ENCODE peak calls at places on chromosomes 11 and 22, in six cellular contexts. I is SK-N-SH, P is K562, E is H1, T is GM12878, A is HepG2. B is an unnamed sample.

GRCh38 chr11:99548264-99548663 is 527.5 kb downstream of the CNTN5 start:
- DNase-seq in I (no peak), P (no peak), E (no peak), T (no peak), A (no peak), B (no peak)

GRCh38 chr11:83257638-83258229 is 28.4 kb downstream of the CCDC90B start:
- DNase-seq in I (no peak), P (no peak), E (no peak), T (no peak), A (peak; percentile 56), B (no peak)

GRCh38 chr22:39230261-39231196 is 14.3 kb downstream of the PDGFB start:
- DNase-seq in I (no peak), P (no peak), E (peak; percentile 81), T (no peak), A (peak; percentile 90), B (no peak)

GRCh38 chr11:2534131-2534956 is 89.5 kb downstream of the KCNQ1 start:
- DNase-seq in I (no peak), P (no peak), E (peak; percentile 56), T (no peak), A (no peak), B (peak; percentile 70)

GRCh38 chr11:22472306-22472705 is 134.1 kb downstream of the SLC17A6 start:
- DNase-seq in I (no peak), P (no peak), E (no peak), T (no peak), A (no peak), B (no peak)

GRCh38 chr11:89405629-89406028 is 85.5 kb downstream of the NOX4 start:
- DNase-seq in I (no peak), P (no peak), E (no peak), T (no peak), A (no peak), B (no peak)

GRCh38 chr11:88357323-88358039 is 19.9 kb upstream of the CTSC start:
- DNase-seq in I (no peak), P (peak; percentile 42), E (no peak), T (peak; percentile 79), A (no peak), B (no peak)

GRCh38 chr22:42905217-42905616 is 48.1 kb upstream of the ARFGAP3 start:
- DNase-seq in I (no peak), P (no peak), E (no peak), T (no peak), A (no peak), B (no peak)

GRCh38 chr11:125326126-125326525 is 161.6 kb downstream of the PKNOX2 start:
- DNase-seq in I (no peak), P (no peak), E (no peak), T (no peak), A (no peak), B (no peak)

GRCh38 chr11:12164061-12165014 is 53.9 kb downstream of the MICAL2 start:
- DNase-seq in I (no peak), P (no peak), E (no peak), T (no peak), A (no peak), B (no peak)

GRCh38 chr11:57742087-57742452 is 779 bp downstream of the SELENOH start:
- DNase-seq in I (no peak), P (peak; percentile 28), E (no peak), T (no peak), A (no peak), B (peak; percentile 25)

GRCh38 chr11:3130269-3131071 is 34.6 kb downstream of the OSBPL5 start:
- DNase-seq in I (no peak), P (no peak), E (no peak), T (no peak), A (no peak), B (no peak)

GRCh38 chr11:129418039-129418438 is 42.4 kb downstream of the BARX2 start:
- DNase-seq in I (no peak), P (no peak), E (no peak), T (peak; percentile 62), A (no peak), B (no peak)

GRCh38 chr11:1682225-1682901 is 14.6 kb upstream of the KRTAP5-6 start:
- DNase-seq in I (no peak), P (no peak), E (no peak), T (no peak), A (peak; percentile 59), B (no peak)

GRCh38 chr11:2299773-2300172 is 1.9 kb downstream of the C11orf21 start:
- DNase-seq in I (no peak), P (no peak), E (no peak), T (no peak), A (no peak), B (no peak)

GRCh38 chr11:125542709-125543108 is 26.6 kb upstream of the EI24 start:
- DNase-seq in I (no peak), P (no peak), E (no peak), T (no peak), A (no peak), B (no peak)

GRCh38 chr11:76207642-76208378 is 1.5 kb upstream of the WNT11 start:
- DNase-seq in I (peak; percentile 94), P (peak; percentile 91), E (peak; percentile 89), T (no peak), A (peak; percentile 42), B (peak; percentile 67)

GRCh38 chr11:109795234-109795633 is 298.0 kb upstream of the ZC3H12C start:
- DNase-seq in I (no peak), P (no peak), E (no peak), T (no peak), A (no peak), B (no peak)

GRCh38 chr22:49641770-49642313 is 185.8 kb downstream of the BRD1 start:
- DNase-seq in I (no peak), P (no peak), E (no peak), T (no peak), A (no peak), B (no peak)

GRCh38 chr22:28594784-28595324 is 84.8 kb downstream of the TTC28 start:
- DNase-seq in I (peak; percentile 60), P (peak; percentile 16), E (no peak), T (no peak), A (peak; percentile 54), B (peak; percentile 16)

GRCh38 chr22:30313527-30314385 is 13.0 kb downstream of the TBC1D10A start:
- DNase-seq in I (peak; percentile 44), P (no peak), E (no peak), T (no peak), A (no peak), B (no peak)

GRCh38 chr11:91394718-91395414 is 829.8 kb upstream of the FAT3 start:
- DNase-seq in I (peak; percentile 25), P (no peak), E (no peak), T (no peak), A (peak; percentile 65), B (no peak)
- TF ChIP-seq GABPA in I (no peak), P (no peak), E (no peak), T (no peak), A (no peak), B (no peak)

DNA sequence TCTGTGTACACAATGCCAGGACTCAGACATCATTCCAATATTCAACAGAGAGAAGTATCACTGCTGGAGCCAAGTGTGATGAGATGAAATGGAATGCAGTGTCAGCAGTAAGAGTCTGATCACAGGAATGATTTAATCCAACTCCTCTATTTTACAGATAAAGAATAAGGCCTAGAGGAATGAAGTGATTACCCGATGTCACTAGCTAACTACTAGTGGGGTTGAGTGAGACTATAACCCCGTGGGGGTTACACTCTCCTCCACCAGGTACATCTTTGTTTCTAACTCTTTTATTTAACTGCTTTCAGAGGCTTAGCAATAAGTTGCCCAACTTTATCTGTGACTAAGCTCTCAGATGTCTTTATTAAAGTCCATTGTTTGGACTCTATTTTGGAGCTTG is 94.2 kb upstream of the FAT3 start:
- DNase-seq in I (no peak), P (no peak), E (no peak), T (no peak), A (no peak), B (no peak)
- TF ChIP-seq GABPA in I (no peak), P (no peak), E (no peak), T (no peak), A (no peak), B (no peak)

DNA sequence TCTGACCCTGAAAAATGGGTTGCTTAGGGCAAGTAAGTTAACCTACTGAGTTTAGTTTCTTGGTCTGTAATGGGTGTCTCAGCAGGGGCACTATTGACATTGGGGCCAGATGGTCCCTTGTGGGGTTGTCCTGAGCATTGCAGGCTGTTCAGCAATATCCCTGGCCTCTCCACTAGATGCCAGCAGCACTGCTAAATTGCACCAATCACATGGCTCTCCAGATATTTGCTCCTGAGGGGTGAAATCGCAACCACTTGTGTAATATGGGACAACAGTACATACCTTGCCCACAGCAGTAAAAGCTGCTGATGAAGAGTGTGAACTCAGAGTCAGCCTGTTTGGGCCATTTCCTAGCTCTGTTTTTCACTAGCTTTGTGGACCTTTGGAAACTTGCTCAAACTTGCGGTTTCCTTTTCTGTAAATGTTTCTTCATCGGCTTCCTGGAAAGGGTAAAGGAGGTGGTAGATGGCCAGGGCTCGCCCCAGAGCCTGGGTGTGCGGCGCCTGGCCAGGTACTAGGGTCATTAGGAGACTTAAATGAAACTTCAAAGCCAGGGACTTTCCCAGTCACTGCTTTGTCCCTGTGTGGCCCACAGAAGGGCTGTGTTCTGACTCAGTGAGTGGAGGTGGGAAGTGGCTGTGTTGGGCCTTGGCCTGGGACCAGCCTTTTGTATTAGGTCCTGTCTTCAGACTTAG is 13.0 kb downstream of the NCF4 start:
- DNase-seq in I (peak; percentile 62), P (peak; percentile 18), E (no peak), T (peak; percentile 69), A (peak; percentile 62), B (peak; percentile 94)
- TF ChIP-seq GABPA in I (no peak), P (no peak), E (peak; percentile 50), T (no peak), A (no peak), B (no peak)

GRCh38 chr11:85663781-85664560 is 958 bp downstream of the CREBZF start:
- DNase-seq in I (peak; percentile 82), P (peak; percentile 66), E (peak; percentile 78), T (no peak), A (peak; percentile 50), B (peak; percentile 45)

GRCh38 chr11:85661972-85662664 is 2.8 kb downstream of the CREBZF start:
- DNase-seq in I (no peak), P (no peak), E (no peak), T (no peak), A (no peak), B (no peak)

GRCh38 chr11:85665756-85666155 is 827 bp upstream of the CREBZF start:
- DNase-seq in I (no peak), P (no peak), E (no peak), T (no peak), A (no peak), B (no peak)

GRCh38 chr11:85664561-85665481 is at the start of gene CREBZF:
- DNase-seq in I (peak; percentile 93), P (peak; percentile 90), E (peak; percentile 95), T (peak; percentile 84), A (peak; percentile 85), B (peak; percentile 95)

GRCh38 chr11:85663080-85663729 is 1.7 kb downstream of the CREBZF start:
- DNase-seq in I (no peak), P (no peak), E (no peak), T (no peak), A (no peak), B (no peak)
- TF ChIP-seq GABPA in I (no peak), P (no peak), E (no peak), T (no peak), A (no peak), B (no peak)